ENCODE peak calls at places on chromosomes 7 and 10, in ten cellular contexts. F is Right ventricle myocardium inferior; U is T-helper 1 cell; C is naive thymus-derived CD4-positive, alpha-beta T cell; I is T-cell; V is stimulated activated CD4-positive, alpha-beta T cell treated with anti-CD3 and anti-CD28 coated beads, TNF-alpha, amount 100 ng/mL, for 48 hours; K is AG04450; P is NCI-H1694; Z is stimulated activated naive CD8-positive, alpha-beta T cell treated with anti-CD3 and anti-CD28 coated beads, Interleukin-15, Interleukin-2, amounts not matched to agents 100 U/mL and 50 U/mL, for 24 hours; B is stimulated activated CD8-positive, alpha-beta memory T cell treated with anti-CD3 and anti-CD28 coated beads, Interleukin-7, amount 100 ng/mL, for 1 hour. D is an unnamed sample.

GRCh38 chr7:55370001-55370400 is 4.9 kb downstream of the LANCL2 start:
- DNase-seq in U (no peak), F (no peak), Z (no peak), K (no peak), P (no peak), C (no peak), B (no peak), V (no peak), I (no peak), D (no peak)

GRCh38 chr7:44289341-44290249 is 35.8 kb downstream of the CAMK2B start:
- DNase-seq in Z (no peak), P (no peak), V (no peak), B (no peak), U (no peak), F (peak), C (no peak), I (no peak), K (no peak), D (no peak)

GRCh38 chr10:104117839-104118323 is 4.1 kb upstream of the SFR1 start:
- DNase-seq in Z (no peak), B (no peak), V (no peak), P (no peak), C (no peak), K (no peak), U (no peak), F (no peak), I (no peak), D (peak)

GRCh38 chr7:24716480-24717246 is 40.6 kb downstream of the GSDME start:
- DNase-seq in B (no peak), U (no peak), Z (no peak), C (no peak), P (no peak), F (no peak), K (no peak), I (no peak), V (no peak), D (no peak)

GRCh38 chr7:16278167-16278787 is 143.1 kb downstream of the CRPPA start:
- DNase-seq in P (no peak), K (no peak), C (no peak), I (no peak), U (no peak), B (no peak), V (no peak), Z (no peak), F (no peak), D (no peak)

GRCh38 chr10:3761111-3761686 is 23.8 kb downstream of the KLF6 start:
- DNase-seq in C (no peak), P (no peak), Z (no peak), U (peak), K (no peak), B (no peak), V (no peak), F (no peak), I (no peak), D (no peak)

GRCh38 chr10:96743988-96744585 is 23.8 kb upstream of the PIK3AP1 start:
- DNase-seq in C (no peak), U (no peak), F (no peak), P (no peak), Z (no peak), I (no peak), B (no peak), K (no peak), V (no peak), D (peak)

GRCh38 chr7:36037121-36037662 is 115.9 kb upstream of the EEPD1 start:
- DNase-seq in F (peak), Z (no peak), B (no peak), V (no peak), I (no peak), U (no peak), K (no peak), C (no peak), P (no peak), D (peak)

GRCh38 chr10:5090551-5090950 is 3.7 kb upstream of the AKR1C3 start:
- DNase-seq in V (no peak), U (no peak), F (no peak), C (no peak), I (no peak), P (no peak), B (no peak), K (no peak), Z (no peak), D (no peak)

GRCh38 chr10:124593431-124593985 is 131.9 kb downstream of the LHPP start:
- DNase-seq in K (no peak), V (no peak), F (peak), C (no peak), B (no peak), P (no peak), I (no peak), Z (no peak), U (no peak), D (no peak)

GRCh38 chr7:85232068-85232467 is 45.2 kb upstream of the SEMA3D start:
- DNase-seq in U (no peak), F (no peak), P (no peak), B (no peak), Z (no peak), V (no peak), C (no peak), I (no peak), K (no peak), D (no peak)

GRCh38 chr7:11648104-11648503 is 183.9 kb downstream of the THSD7A start:
- DNase-seq in C (no peak), Z (no peak), P (no peak), K (no peak), I (no peak), F (no peak), B (no peak), U (no peak), V (no peak), D (no peak)

GRCh38 chr7:33895025-33895804 is 10.1 kb upstream of the BMPER start:
- DNase-seq in F (peak), Z (peak), C (peak), P (peak), K (no peak), V (peak), U (peak), I (peak), B (peak), D (peak)

GRCh38 chr10:73414230-73414981 is 548 bp upstream of the ANXA7 start:
- DNase-seq in K (no peak), V (no peak), I (no peak), F (no peak), B (no peak), C (peak), U (no peak), P (no peak), Z (no peak), D (no peak)

GRCh38 chr7:142556745-142557144 is 192.5 kb upstream of the PRSS1 start:
- DNase-seq in F (no peak), P (no peak), V (no peak), K (peak), I (no peak), C (no peak), B (no peak), Z (no peak), U (no peak), D (peak)

GRCh38 chr7:118420888-118421287 is 196.4 kb downstream of the ANKRD7 start:
- DNase-seq in V (no peak), P (no peak), K (no peak), I (no peak), B (no peak), U (no peak), Z (no peak), F (no peak), C (no peak), D (no peak)

GRCh38 chr7:28423919-28424514 is 11.7 kb downstream of the CREB5 start:
- DNase-seq in I (no peak), F (no peak), V (no peak), Z (no peak), U (no peak), C (no peak), K (no peak), P (no peak), B (no peak), D (no peak)

GRCh38 chr7:111018960-111019835 is 71.7 kb upstream of the LRRN3 start:
- DNase-seq in B (no peak), V (no peak), C (no peak), Z (no peak), P (no peak), K (no peak), I (no peak), U (no peak), F (no peak), D (no peak)

GRCh38 chr7:106119719-106120118 is 7.6 kb upstream of the SYPL1 start:
- DNase-seq in I (no peak), P (no peak), F (no peak), B (no peak), K (no peak), C (no peak), Z (no peak), V (no peak), U (no peak), D (no peak)

GRCh38 chr10:32938554-32939061 is 19.4 kb downstream of the ITGB1 start:
- DNase-seq in I (no peak), C (no peak), F (peak), U (no peak), V (no peak), K (no peak), P (peak), Z (no peak), B (no peak), D (peak)

GRCh38 chr7:87001214-87001613 is 58.2 kb downstream of the ELAPOR2 start:
- DNase-seq in Z (no peak), U (no peak), B (no peak), V (no peak), I (no peak), F (no peak), P (no peak), K (no peak), C (no peak), D (peak)

GRCh38 chr7:99109108-99110051 is 34.5 kb downstream of the SMURF1 start:
- DNase-seq in P (peak), U (no peak), F (no peak), B (peak), Z (peak), I (no peak), C (peak), V (no peak), K (no peak), D (no peak)

D was measured in astrocyte of the hippocampus.